ENCODE peak calls at places on chromosomes 7 and 10, in six cellular contexts. K is chondrocyte, W is GM20000, O is brain microvascular endothelial cell, V is breast epithelium, Z is body of pancreas. S is an unnamed sample.

GRCh38 chr10:3053145-3053544 is 14.2 kb upstream of the PFKP start:
- DNase-seq in W (no peak), K (no peak), V (no peak), Z (no peak), O (no peak), S (no peak)

GRCh38 chr7:459584-460373 is 59.9 kb downstream of the PDGFA start:
- DNase-seq in W (no peak), O (no peak), K (peak), V (no peak), Z (peak), S (no peak)

GRCh38 chr10:15211464-15211979 is 43.0 kb upstream of the NMT2 start:
- DNase-seq in Z (no peak), W (no peak), K (no peak), V (no peak), O (peak), S (no peak)

GRCh38 chr7:151793531-151793935 is 83.4 kb downstream of the PRKAG2 start:
- DNase-seq in Z (peak), K (peak), W (no peak), V (no peak), O (no peak), S (no peak)

GRCh38 chr7:137967143-137968018 is 34.5 kb downstream of the CREB3L2 start:
- DNase-seq in K (no peak), V (no peak), Z (no peak), W (no peak), O (peak), S (no peak)

GRCh38 chr10:38159007-38159406 is 64.9 kb downstream of the ZNF37A start:
- DNase-seq in K (no peak), Z (no peak), V (no peak), W (no peak), O (no peak), S (no peak)

GRCh38 chr10:26380815-26381214 is 57.3 kb upstream of the APBB1IP start:
- DNase-seq in O (no peak), W (no peak), Z (no peak), K (no peak), V (no peak), S (no peak)

GRCh38 chr7:25549315-25549933 is 321.1 kb upstream of the NPVF start:
- DNase-seq in K (no peak), V (no peak), W (no peak), Z (no peak), O (no peak), S (no peak)

GRCh38 chr10:124625831-124626238 is 118.3 kb downstream of the FAM53B start:
- DNase-seq in K (no peak), W (no peak), Z (no peak), O (no peak), V (no peak), S (no peak)

GRCh38 chr10:43226441-43226840 is 40.4 kb downstream of the RASGEF1A start:
- DNase-seq in V (peak), O (no peak), Z (peak), W (no peak), K (peak), S (no peak)

GRCh38 chr7:132575336-132575986 is 809 bp downstream of the PLXNA4 start:
- DNase-seq in V (no peak), O (peak), Z (peak), W (peak), K (no peak), S (no peak)

DNA sequence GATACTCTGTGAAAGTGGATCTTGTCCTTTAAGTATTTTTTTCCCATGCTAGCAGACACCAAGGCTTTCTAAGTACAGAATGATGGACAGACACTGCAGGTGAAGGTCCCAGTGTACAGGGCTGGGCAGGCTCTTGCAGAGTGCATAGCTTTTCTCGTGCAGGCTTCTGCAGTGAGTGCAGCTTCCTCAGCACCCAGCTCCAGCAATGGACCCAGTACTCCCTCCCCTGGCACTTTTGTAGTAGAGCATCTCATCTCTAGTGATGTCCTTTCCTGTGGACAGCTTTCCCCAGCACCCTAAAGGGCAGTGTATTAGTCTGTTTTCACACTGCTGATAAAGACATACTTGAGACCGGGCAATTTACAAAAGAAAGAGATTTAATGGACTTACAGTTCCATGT is 104.3 kb downstream of the CUL2 start:
- DNase-seq in Z (no peak), V (no peak), K (peak), W (no peak), O (no peak), S (no peak)
- TF ChIP-seq CTCF in Z (no peak), V (no peak), K (peak), W (no peak), O (peak), S (no peak)

DNA sequence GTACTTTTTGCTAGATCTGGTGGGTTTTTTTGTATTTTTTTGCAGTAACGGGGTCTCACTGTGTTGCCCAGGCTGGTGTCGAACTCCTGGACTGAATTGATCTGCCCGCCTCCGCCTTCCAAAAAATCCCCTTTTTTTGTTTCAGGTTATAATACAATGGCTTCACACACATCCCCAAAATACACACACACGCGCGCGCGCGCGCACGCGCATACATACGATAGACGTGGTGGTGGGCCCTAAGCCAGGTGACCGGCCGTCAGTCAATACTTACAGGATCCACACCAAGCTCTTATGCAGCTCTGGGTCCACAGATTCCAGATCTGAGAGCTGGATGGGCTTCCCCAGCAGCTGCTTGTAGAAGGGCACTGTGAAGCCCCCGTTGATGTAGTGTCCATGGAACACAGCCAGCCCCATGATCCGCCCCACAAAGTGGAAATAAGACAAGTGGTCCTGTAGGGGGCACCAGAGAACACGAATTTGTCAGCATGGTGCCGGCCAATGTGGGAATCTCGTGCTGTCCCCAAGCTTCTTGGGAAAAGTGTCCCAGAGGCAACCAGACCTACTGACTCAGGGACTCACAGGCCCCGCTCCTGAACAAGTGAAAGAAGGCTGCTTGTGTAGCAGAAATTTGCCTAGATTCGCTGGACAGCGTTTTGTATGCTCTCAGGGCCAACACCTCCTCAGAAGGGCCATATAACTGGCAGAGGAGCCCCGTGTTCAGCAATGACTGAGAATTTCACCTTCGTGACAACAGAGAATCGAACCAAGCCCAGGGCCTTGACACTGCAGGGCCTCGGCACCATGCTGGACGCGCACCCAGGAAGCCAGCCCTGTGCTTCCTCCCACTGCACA is 103.6 kb downstream of the SMURF1 start:
- DNase-seq in Z (peak), K (no peak), W (peak), O (peak), V (peak), S (no peak)
- TF ChIP-seq CTCF in Z (peak), K (peak), W (peak), O (peak), V (peak), S (peak)

DNA sequence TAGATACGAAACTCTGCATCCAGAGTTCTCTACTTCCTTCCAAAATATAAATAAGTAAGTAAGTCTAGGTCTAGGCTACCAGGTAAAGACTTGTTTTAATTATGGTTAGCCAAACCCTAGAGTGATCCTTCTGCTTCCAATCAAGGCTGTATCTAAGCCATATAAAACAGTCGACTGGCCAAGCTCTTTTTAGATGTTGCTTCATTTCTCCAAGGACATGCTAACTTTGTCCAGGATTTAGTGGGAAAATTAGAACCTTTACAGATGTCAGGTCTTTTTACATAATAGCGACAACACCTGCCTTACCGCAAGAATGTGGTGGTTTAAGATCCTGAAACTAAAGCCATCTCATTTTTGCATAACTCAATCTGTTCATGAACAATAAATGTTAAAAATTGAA is 156.8 kb downstream of the NXPH1 start:
- DNase-seq in W (no peak), V (no peak), O (no peak), Z (no peak), K (no peak), S (no peak)
- TF ChIP-seq CTCF in W (no peak), V (no peak), O (no peak), Z (no peak), K (no peak), S (no peak)

GRCh38 chr7:156582591-156583123 is 57.9 kb upstream of the RNF32 start:
- DNase-seq in K (no peak), O (no peak), V (no peak), Z (no peak), W (no peak), S (no peak)
- TF ChIP-seq CTCF in K (no peak), O (no peak), V (no peak), Z (no peak), W (no peak), S (no peak)

DNA sequence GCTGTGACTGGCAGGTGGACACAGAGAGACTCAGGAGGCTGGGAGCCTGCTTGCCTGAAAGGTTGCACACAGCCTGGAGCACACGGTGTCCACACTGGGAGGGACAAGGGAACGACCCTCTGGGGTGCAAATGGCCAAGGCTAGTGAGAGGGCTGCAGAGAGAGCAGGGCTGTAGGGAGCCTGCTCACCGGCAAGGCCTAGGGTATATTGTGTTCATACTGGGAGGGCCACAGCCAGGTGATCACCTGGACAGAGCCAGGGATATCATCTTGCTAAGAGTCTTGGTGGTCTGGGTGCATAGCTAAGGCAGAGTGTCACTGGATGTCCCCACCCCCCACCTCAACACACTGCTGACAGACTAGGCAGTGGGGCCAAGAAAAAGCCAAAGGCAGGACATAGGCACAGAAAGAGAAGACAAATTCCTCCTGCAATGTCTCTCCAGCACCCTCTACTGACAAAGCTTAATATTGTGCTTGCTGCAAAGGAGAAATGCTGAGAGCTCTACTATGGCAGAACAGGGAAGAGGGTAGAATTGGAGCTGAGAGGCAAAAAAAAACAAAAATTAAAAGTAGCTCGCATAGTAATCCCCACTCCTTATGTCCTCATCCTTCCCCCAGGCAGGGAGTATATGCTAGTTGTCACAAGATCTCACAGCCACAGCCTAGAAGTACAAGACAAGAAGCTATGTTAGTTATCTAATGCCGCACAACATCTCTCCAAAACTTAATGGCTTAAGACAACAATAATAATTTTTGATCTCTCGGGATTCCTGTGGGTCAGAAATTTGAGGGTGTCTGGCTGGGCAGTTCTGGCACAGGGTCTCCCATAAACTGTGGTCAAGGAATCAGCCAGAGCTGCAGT is 40.0 kb downstream of the CPVL start:
- DNase-seq in V (no peak), K (no peak), Z (peak), W (peak), O (peak), S (no peak)
- TF ChIP-seq CTCF in V (peak), K (peak), Z (peak), W (peak), O (peak), S (no peak)

GRCh38 chr7:21722371-21722770 is 179.5 kb downstream of the DNAH11 start:
- DNase-seq in V (no peak), O (peak), W (no peak), Z (no peak), K (no peak), S (no peak)
- TF ChIP-seq CTCF in V (no peak), O (peak), W (no peak), Z (no peak), K (peak), S (no peak)

GRCh38 chr10:58438986-58439385 is 53.8 kb downstream of the TFAM start:
- DNase-seq in V (no peak), O (no peak), Z (no peak), W (no peak), K (no peak), S (no peak)

GRCh38 chr10:58438340-58438739 is 53.1 kb downstream of the TFAM start:
- DNase-seq in O (peak), V (no peak), W (no peak), K (no peak), Z (no peak), S (no peak)

GRCh38 chr10:58436071-58436470 is 50.9 kb downstream of the TFAM start:
- DNase-seq in W (no peak), Z (no peak), O (peak), V (no peak), K (no peak), S (no peak)

GRCh38 chr10:58431903-58432302 is 46.7 kb downstream of the TFAM start:
- DNase-seq in O (no peak), W (no peak), V (no peak), Z (no peak), K (no peak), S (no peak)

DNA sequence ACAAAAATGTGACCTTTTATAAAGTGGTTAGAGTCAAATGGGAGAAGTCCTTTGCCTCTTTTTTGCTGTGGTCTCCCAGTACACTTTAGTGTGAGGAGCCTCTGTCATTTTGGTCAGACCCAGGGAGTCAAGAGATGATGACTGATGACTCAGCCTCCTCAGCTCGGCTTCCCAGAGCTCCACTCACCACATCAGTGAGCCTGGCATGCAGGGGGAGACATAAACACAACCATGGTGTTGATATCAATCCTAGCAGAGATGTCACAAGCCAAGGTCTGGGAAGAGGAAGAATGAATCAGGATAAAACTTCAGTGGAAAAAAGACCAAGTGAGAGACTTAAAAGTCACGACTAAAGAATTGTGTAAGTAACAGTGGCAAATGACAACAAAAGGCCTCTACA is 50.1 kb downstream of the TFAM start:
- DNase-seq in W (no peak), O (peak), K (no peak), Z (no peak), V (no peak), S (no peak)
- TF ChIP-seq CTCF in W (no peak), O (peak), K (peak), Z (no peak), V (no peak), S (no peak)

DNA sequence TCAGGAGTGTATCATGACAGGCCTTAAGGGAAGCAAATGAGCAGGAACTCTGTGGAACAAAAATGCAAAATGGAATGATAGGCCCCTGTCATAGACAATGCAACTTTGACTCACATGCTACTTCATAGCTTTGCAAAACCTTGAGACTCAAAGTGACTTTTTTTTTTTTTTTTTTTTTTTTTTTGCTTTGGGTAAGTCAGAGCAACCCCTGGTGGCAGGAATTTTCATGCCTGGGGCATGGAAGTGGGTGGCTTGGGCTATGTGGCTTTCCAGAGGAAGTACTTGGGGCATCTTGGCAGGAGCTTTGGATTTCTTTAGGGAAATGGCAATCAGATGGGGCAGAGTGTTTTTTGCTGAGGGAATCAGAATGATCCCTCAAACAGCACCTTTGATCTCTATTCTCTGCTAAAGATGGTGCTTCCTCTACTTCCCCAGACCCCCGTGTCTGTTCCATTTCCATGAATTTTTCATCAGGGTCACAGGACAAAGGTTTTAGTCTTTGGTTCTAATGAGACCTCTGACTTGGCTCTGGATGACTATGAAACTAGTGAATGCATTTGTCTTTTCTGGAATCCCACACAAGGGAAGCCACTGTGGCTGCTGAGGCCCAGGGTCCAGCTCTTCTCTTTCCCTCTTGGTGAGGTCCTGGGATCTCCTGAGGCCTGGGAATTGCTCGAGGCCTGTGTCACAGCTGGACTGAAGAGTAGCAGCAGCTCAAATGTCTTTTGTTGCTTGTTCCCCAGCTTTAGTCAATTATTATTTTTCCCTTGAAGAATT is 62.8 kb downstream of the TACC2 start:
- DNase-seq in K (no peak), V (peak), W (no peak), O (peak), Z (peak), S (no peak)
- TF ChIP-seq CTCF in K (peak), V (peak), W (no peak), O (peak), Z (peak), S (no peak)

S was measured in activated B cell treated with CpG ODN at 0.5 μM for 24 hours.